ENCODE peak calls at places on chromosomes 6 and 20, in five cellular contexts. O is OCI-LY7, S is glutamatergic neuron, K is IMR-90, Q is brain microvascular endothelial cell. Y is an unnamed sample.

GRCh38 chr6:100366419-100366818 is 98.3 kb downstream of the SIM1 start:
- DNase-seq in O (no peak), S (no peak), K (peak; percentile 87), Q (peak; percentile 29), Y (no peak)

GRCh38 chr6:151647871-151648639 is 154.2 kb downstream of the CCDC170 start:
- DNase-seq in O (peak; percentile 25), S (peak; percentile 67), K (no peak), Q (peak; percentile 12), Y (peak; percentile 30)

GRCh38 chr6:41712651-41713103 is 22.7 kb downstream of the TFEB start:
- DNase-seq in O (no peak), S (no peak), K (no peak), Q (no peak), Y (no peak)

GRCh38 chr20:43513298-43514061 is 6.0 kb downstream of the L3MBTL1 start:
- DNase-seq in O (no peak), S (no peak), K (no peak), Q (no peak), Y (no peak)

GRCh38 chr6:111648100-111648499 is 42.4 kb upstream of the TRAF3IP2 start:
- DNase-seq in O (no peak), S (no peak), K (no peak), Q (no peak), Y (no peak)

GRCh38 chr20:61450549-61450948 is 198.5 kb downstream of the CDH4 start:
- DNase-seq in O (no peak), S (no peak), K (no peak), Q (no peak), Y (no peak)

GRCh38 chr6:157584036-157584435 is 203.0 kb downstream of the ZDHHC14 start:
- DNase-seq in O (no peak), S (no peak), K (no peak), Q (no peak), Y (no peak)

GRCh38 chr20:62652051-62652893 is 10.0 kb downstream of the SLCO4A1 start:
- DNase-seq in O (peak; percentile 80), S (no peak), K (peak; percentile 99), Q (peak; percentile 90), Y (peak; percentile 87)

GRCh38 chr6:53862517-53863457 is 68.0 kb downstream of the LRRC1 start:
- DNase-seq in O (no peak), S (no peak), K (peak; percentile 93), Q (peak; percentile 38), Y (no peak)

GRCh38 chr6:30480536-30481156 is 8.7 kb upstream of the HLA-E start:
- DNase-seq in O (no peak), S (no peak), K (no peak), Q (no peak), Y (peak; percentile 67)

GRCh38 chr6:28218312-28219248 is 6.5 kb upstream of the ZSCAN9 start:
- DNase-seq in O (no peak), S (peak; percentile 73), K (peak; percentile 61), Q (peak; percentile 37), Y (peak; percentile 50)

GRCh38 chr6:36692220-36692619 is 5.4 kb upstream of the RAB44 start:
- DNase-seq in O (peak; percentile 85), S (no peak), K (no peak), Q (no peak), Y (peak; percentile 52)

GRCh38 chr6:2630891-2631458 is 119.7 kb downstream of the MYLK4 start:
- DNase-seq in O (no peak), S (no peak), K (peak; percentile 98), Q (peak; percentile 70), Y (no peak)

GRCh38 chr6:21381336-21381963 is 212.1 kb upstream of the SOX4 start:
- DNase-seq in O (no peak), S (no peak), K (no peak), Q (no peak), Y (no peak)

GRCh38 chr6:112176175-112176574 is 78.2 kb downstream of the LAMA4 start:
- DNase-seq in O (no peak), S (no peak), K (no peak), Q (no peak), Y (no peak)

GRCh38 chr6:125944434-125944816 is 12.1 kb upstream of the HINT3 start:
- DNase-seq in O (no peak), S (no peak), K (peak; percentile 88), Q (peak; percentile 78), Y (no peak)

GRCh38 chr20:61810709-61811565 is 254.7 kb downstream of the TAF4 start:
- DNase-seq in O (no peak), S (peak; percentile 14), K (no peak), Q (no peak), Y (no peak)

GRCh38 chr20:2745060-2745910 is 52.7 kb downstream of the EBF4 start:
- DNase-seq in O (no peak), S (no peak), K (no peak), Q (no peak), Y (no peak)

GRCh38 chr6:35497571-35498406 is 910 bp upstream of the TEAD3 start:
- DNase-seq in O (peak; percentile 37), S (peak; percentile 64), K (peak; percentile 75), Q (peak; percentile 60), Y (peak; percentile 68)
- TF ChIP-seq CTCF in O (no peak), S (no peak), K (peak; percentile 8), Q (peak; percentile 6), Y (no peak)

GRCh38 chr6:143701343-143702234 is 23.8 kb downstream of the PHACTR2 start:
- DNase-seq in O (no peak), S (no peak), K (peak; percentile 13), Q (no peak), Y (no peak)

GRCh38 chr6:143700684-143701342 is 23.0 kb downstream of the PHACTR2 start:
- DNase-seq in O (no peak), S (no peak), K (peak; percentile 89), Q (peak; percentile 74), Y (no peak)

GRCh38 chr6:143698329-143698728 is 20.6 kb downstream of the PHACTR2 start:
- DNase-seq in O (no peak), S (no peak), K (no peak), Q (no peak), Y (no peak)

GRCh38 chr6:143697401-143697800 is 19.6 kb downstream of the PHACTR2 start:
- DNase-seq in O (no peak), S (no peak), K (no peak), Q (no peak), Y (no peak)

GRCh38 chr6:143698759-143699750 is 21.3 kb downstream of the PHACTR2 start:
- DNase-seq in O (no peak), S (no peak), K (no peak), Q (no peak), Y (no peak)
- TF ChIP-seq CTCF in O (peak; percentile 9), S (no peak), K (no peak), Q (no peak), Y (no peak)

GRCh38 chr6:135221042-135221441 is 39.9 kb downstream of the MYB start:
- DNase-seq in O (no peak), S (no peak), K (no peak), Q (no peak), Y (no peak)
- TF ChIP-seq CTCF in O (no peak), S (no peak), K (no peak), Q (no peak), Y (no peak)

GRCh38 chr6:116280960-116281316 is 1.2 kb upstream of the TSPYL1 start:
- DNase-seq in O (no peak), S (no peak), K (no peak), Q (no peak), Y (no peak)

GRCh38 chr6:116278478-116278822 is 1.3 kb downstream of the TSPYL1 start:
- DNase-seq in O (no peak), S (no peak), K (no peak), Q (no peak), Y (peak; percentile 5)

GRCh38 chr6:116280161-116280959 is 630 bp upstream of the TSPYL1 start:
- DNase-seq in O (peak; percentile 37), S (no peak), K (peak; percentile 16), Q (no peak), Y (no peak)

GRCh38 chr6:116278853-116279231 is 888 bp downstream of the TSPYL1 start:
- DNase-seq in O (no peak), S (no peak), K (peak; percentile 39), Q (no peak), Y (peak; percentile 30)

GRCh38 chr6:116279232-116280160 is at the start of gene TSPYL1:
- DNase-seq in O (peak; percentile 97), S (peak; percentile 95), K (peak; percentile 97), Q (peak; percentile 99), Y (peak; percentile 97)
- TF ChIP-seq CTCF in O (peak; percentile 43), S (no peak), K (peak; percentile 13), Q (peak; percentile 14), Y (no peak)

GRCh38 chr6:148757944-148758343 is 11.1 kb downstream of the UST start:
- DNase-seq in O (no peak), S (no peak), K (no peak), Q (no peak), Y (peak; percentile 35)

GRCh38 chr6:148760143-148760505 is 13.3 kb downstream of the UST start:
- DNase-seq in O (no peak), S (no peak), K (no peak), Q (no peak), Y (no peak)

GRCh38 chr6:148758492-148758891 is 11.7 kb downstream of the UST start:
- DNase-seq in O (peak; percentile 95), S (no peak), K (no peak), Q (no peak), Y (peak; percentile 67)

GRCh38 chr6:148761532-148761951 is 14.7 kb downstream of the UST start:
- DNase-seq in O (peak; percentile 44), S (no peak), K (peak; percentile 22), Q (peak; percentile 29), Y (peak; percentile 54)

DNA sequence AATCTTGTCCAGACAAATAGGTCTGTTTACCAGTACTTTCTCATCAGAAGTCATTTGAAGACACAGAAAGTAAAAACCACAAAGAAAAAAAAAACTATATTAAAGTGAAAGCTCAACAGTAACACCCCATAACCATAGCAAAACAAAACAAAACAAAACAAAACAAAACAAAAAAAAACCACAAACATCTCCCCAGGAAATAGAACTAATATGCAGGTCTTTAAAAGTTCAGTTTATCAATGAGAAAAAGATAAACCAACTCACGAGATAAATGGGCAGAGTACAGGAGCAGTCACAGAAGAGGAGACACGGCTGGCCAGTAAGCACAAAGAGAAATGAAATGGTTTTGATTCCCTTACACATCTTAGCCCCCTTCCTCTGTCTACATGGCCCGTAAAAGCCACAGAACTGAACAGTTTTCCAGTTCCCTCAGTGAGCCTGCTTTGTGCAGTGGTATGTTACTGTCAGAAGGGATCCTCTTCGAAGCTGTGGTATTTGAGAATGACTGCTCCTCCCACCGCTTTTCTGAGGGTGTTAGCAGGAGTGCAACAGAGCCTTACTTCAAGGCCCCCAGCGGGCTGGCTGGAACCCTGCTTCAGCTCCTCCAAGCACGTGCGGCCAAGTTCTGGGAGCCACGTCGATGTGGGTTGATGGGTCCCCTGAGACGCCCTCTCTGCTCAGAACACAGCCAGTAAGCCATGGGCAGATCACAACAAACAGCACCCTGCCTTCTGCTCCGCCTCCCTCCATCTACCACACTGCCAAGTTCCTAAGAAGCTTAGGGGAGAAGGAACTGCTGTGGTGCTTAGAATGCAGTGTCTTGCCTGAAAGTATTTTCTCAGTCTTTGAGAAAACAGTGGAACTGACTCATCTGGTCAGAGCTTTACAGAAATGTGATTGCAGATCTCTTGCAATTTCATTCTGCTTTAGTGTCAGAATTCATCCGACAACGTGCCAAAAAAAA is 14.0 kb downstream of the UST start:
- DNase-seq in O (peak; percentile 84), S (peak; percentile 61), K (peak; percentile 92), Q (peak; percentile 87), Y (peak; percentile 70)
- TF ChIP-seq CTCF in O (peak; percentile 18), S (no peak), K (no peak), Q (no peak), Y (no peak)

DNA sequence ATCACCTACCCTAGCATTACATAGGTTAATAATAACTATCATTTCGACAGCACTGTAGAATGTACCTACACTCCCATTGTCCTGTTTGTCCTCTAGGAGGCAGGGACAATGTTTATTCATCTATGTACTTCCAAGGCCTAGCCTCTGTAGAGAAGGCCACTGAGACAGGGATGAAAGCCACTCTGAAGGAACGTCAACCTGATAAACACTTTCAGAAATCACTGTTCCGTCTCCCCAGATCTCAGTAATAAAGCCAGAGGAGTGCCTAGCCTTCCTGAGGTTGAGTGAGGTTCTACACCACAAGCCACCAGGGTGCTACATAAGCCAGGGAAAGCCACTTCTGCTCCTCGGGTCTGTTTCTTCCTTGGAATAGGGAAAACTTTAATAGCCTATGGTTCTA is 44.8 kb downstream of the POPDC3 start:
- DNase-seq in O (no peak), S (no peak), K (peak; percentile 18), Q (peak; percentile 3), Y (no peak)
- TF ChIP-seq CTCF in O (no peak), S (no peak), K (peak; percentile 20), Q (peak; percentile 47), Y (no peak)